ENCODE peak calls at places on chromosomes 2 and 18, in seven cellular contexts. One of them, this sample, is unnamed.

GRCh38 chr18:57776767-57777166 is 26.3 kb downstream of the ATP8B1 start:
- DNase-seq in A549: no peak
- DNase-seq in AG04450: no peak
- DNase-seq in left lung: no peak
- DNase-seq in heart right ventricle: no peak
- DNase-seq in adrenal gland: no peak
- DNase-seq in AG04449: no peak
- DNase-seq in this sample: no peak

GRCh38 chr2:111691164-111691895 is 192.7 kb downstream of the ANAPC1 start:
- DNase-seq in A549: no peak
- DNase-seq in AG04450: no peak
- DNase-seq in left lung: no peak
- DNase-seq in heart right ventricle: no peak
- DNase-seq in adrenal gland: no peak
- DNase-seq in AG04449: no peak
- DNase-seq in this sample: no peak

GRCh38 chr2:98829586-98830270 is 98.8 kb upstream of the MGAT4A start:
- DNase-seq in A549: no peak
- DNase-seq in AG04450: no peak
- DNase-seq in left lung: no peak
- DNase-seq in heart right ventricle: no peak
- DNase-seq in adrenal gland: no peak
- DNase-seq in AG04449: no peak
- DNase-seq in this sample: no peak

GRCh38 chr2:45332567-45332966 is 278.5 kb downstream of the SRBD1 start:
- DNase-seq in A549: no peak
- DNase-seq in AG04450: no peak
- DNase-seq in left lung: no peak
- DNase-seq in heart right ventricle: no peak
- DNase-seq in adrenal gland: no peak
- DNase-seq in AG04449: no peak
- DNase-seq in this sample: no peak

GRCh38 chr2:71066856-71067255 is 1.6 kb upstream of the NAGK start:
- DNase-seq in A549: no peak
- DNase-seq in AG04450: no peak
- DNase-seq in left lung: no peak
- DNase-seq in heart right ventricle: no peak
- DNase-seq in adrenal gland: no peak
- DNase-seq in AG04449: no peak
- DNase-seq in this sample: no peak

GRCh38 chr2:239881561-239882320 is 143.4 kb downstream of the NDUFA10 start:
- DNase-seq in A549: no peak
- DNase-seq in AG04450: no peak
- DNase-seq in left lung: no peak
- DNase-seq in heart right ventricle: no peak
- DNase-seq in adrenal gland: peak
- DNase-seq in AG04449: no peak
- DNase-seq in this sample: no peak

GRCh38 chr2:237904806-237905599 is 45.6 kb downstream of the RAMP1 start:
- DNase-seq in A549: no peak
- DNase-seq in AG04450: peak
- DNase-seq in left lung: peak
- DNase-seq in heart right ventricle: peak
- DNase-seq in adrenal gland: peak
- DNase-seq in AG04449: peak
- DNase-seq in this sample: no peak

GRCh38 chr2:174442546-174443510 is 44.0 kb downstream of the GPR155 start:
- DNase-seq in A549: peak
- DNase-seq in AG04450: peak
- DNase-seq in left lung: no peak
- DNase-seq in heart right ventricle: no peak
- DNase-seq in adrenal gland: no peak
- DNase-seq in AG04449: peak
- DNase-seq in this sample: no peak

GRCh38 chr2:150938586-150938985 is 323.1 kb downstream of the RBM43 start:
- DNase-seq in A549: no peak
- DNase-seq in AG04450: no peak
- DNase-seq in left lung: no peak
- DNase-seq in heart right ventricle: no peak
- DNase-seq in adrenal gland: no peak
- DNase-seq in AG04449: peak
- DNase-seq in this sample: no peak

GRCh38 chr2:24857741-24858140 is 62.3 kb downstream of the ADCY3 start:
- DNase-seq in A549: no peak
- DNase-seq in AG04450: no peak
- DNase-seq in left lung: no peak
- DNase-seq in heart right ventricle: no peak
- DNase-seq in adrenal gland: no peak
- DNase-seq in AG04449: no peak
- DNase-seq in this sample: no peak

GRCh38 chr18:42131044-42131939 is 176.3 kb downstream of the PIK3C3 start:
- DNase-seq in A549: no peak
- DNase-seq in AG04450: no peak
- DNase-seq in left lung: no peak
- DNase-seq in heart right ventricle: no peak
- DNase-seq in adrenal gland: no peak
- DNase-seq in AG04449: no peak
- DNase-seq in this sample: no peak

GRCh38 chr18:40485318-40485717 is 1469.7 kb upstream of the PIK3C3 start:
- DNase-seq in A549: no peak
- DNase-seq in AG04450: peak
- DNase-seq in left lung: no peak
- DNase-seq in heart right ventricle: no peak
- DNase-seq in adrenal gland: no peak
- DNase-seq in AG04449: peak
- DNase-seq in this sample: no peak

GRCh38 chr2:86337235-86338099 is at the start of gene REEP1:
- DNase-seq in A549: no peak
- DNase-seq in AG04450: no peak
- DNase-seq in left lung: peak
- DNase-seq in heart right ventricle: peak
- DNase-seq in adrenal gland: peak
- DNase-seq in AG04449: no peak
- DNase-seq in this sample: no peak

GRCh38 chr2:213932-214693 is 49.7 kb downstream of the SH3YL1 start:
- DNase-seq in A549: no peak
- DNase-seq in AG04450: no peak
- DNase-seq in left lung: no peak
- DNase-seq in heart right ventricle: peak
- DNase-seq in adrenal gland: peak
- DNase-seq in AG04449: no peak
- DNase-seq in this sample: no peak

GRCh38 chr2:109126501-109126860 is 2.5 kb upstream of the SH3RF3 start:
- DNase-seq in A549: no peak
- DNase-seq in AG04450: peak
- DNase-seq in left lung: no peak
- DNase-seq in heart right ventricle: no peak
- DNase-seq in adrenal gland: peak
- DNase-seq in AG04449: peak
- DNase-seq in this sample: no peak

GRCh38 chr18:48218285-48219022 is 190.7 kb downstream of the ZBTB7C start:
- DNase-seq in A549: no peak
- DNase-seq in AG04450: no peak
- DNase-seq in left lung: no peak
- DNase-seq in heart right ventricle: no peak
- DNase-seq in adrenal gland: no peak
- DNase-seq in AG04449: no peak
- DNase-seq in this sample: no peak

GRCh38 chr18:44716697-44717163 is 36.0 kb downstream of the SETBP1 start:
- DNase-seq in A549: no peak
- DNase-seq in AG04450: no peak
- DNase-seq in left lung: no peak
- DNase-seq in heart right ventricle: no peak
- DNase-seq in adrenal gland: no peak
- DNase-seq in AG04449: no peak
- DNase-seq in this sample: no peak

GRCh38 chr2:197925204-197925603 is 120.8 kb downstream of the PLCL1 start:
- DNase-seq in A549: no peak
- DNase-seq in AG04450: no peak
- DNase-seq in left lung: no peak
- DNase-seq in heart right ventricle: no peak
- DNase-seq in adrenal gland: no peak
- DNase-seq in AG04449: no peak
- DNase-seq in this sample: no peak

GRCh38 chr2:177245010-177245422 is 19.5 kb downstream of the NFE2L2 start:
- DNase-seq in A549: peak
- DNase-seq in AG04450: peak
- DNase-seq in left lung: no peak
- DNase-seq in heart right ventricle: no peak
- DNase-seq in adrenal gland: no peak
- DNase-seq in AG04449: no peak
- DNase-seq in this sample: no peak

GRCh38 chr18:22933958-22934423 is 863 bp downstream of the RBBP8 start:
- DNase-seq in A549: no peak
- DNase-seq in AG04450: no peak
- DNase-seq in left lung: no peak
- DNase-seq in heart right ventricle: no peak
- DNase-seq in adrenal gland: no peak
- DNase-seq in AG04449: no peak
- DNase-seq in this sample: no peak

GRCh38 chr2:54275541-54275940 is 19.5 kb upstream of the TSPYL6 start:
- DNase-seq in A549: no peak
- DNase-seq in AG04450: no peak
- DNase-seq in left lung: no peak
- DNase-seq in heart right ventricle: no peak
- DNase-seq in adrenal gland: no peak
- DNase-seq in AG04449: no peak
- DNase-seq in this sample: no peak

GRCh38 chr2:44120428-44120827 is 48.2 kb upstream of the PPM1B start:
- DNase-seq in A549: no peak
- DNase-seq in AG04450: peak
- DNase-seq in left lung: no peak
- DNase-seq in heart right ventricle: no peak
- DNase-seq in adrenal gland: no peak
- DNase-seq in AG04449: peak
- DNase-seq in this sample: peak

GRCh38 chr2:98884658-98885057 is 51.4 kb downstream of the CRACDL start:
- DNase-seq in A549: no peak
- DNase-seq in AG04450: no peak
- DNase-seq in left lung: no peak
- DNase-seq in heart right ventricle: no peak
- DNase-seq in adrenal gland: no peak
- DNase-seq in AG04449: no peak
- DNase-seq in this sample: no peak

GRCh38 chr18:44700652-44701051 is 20.0 kb downstream of the SETBP1 start:
- DNase-seq in A549: no peak
- DNase-seq in AG04450: no peak
- DNase-seq in left lung: no peak
- DNase-seq in heart right ventricle: no peak
- DNase-seq in adrenal gland: no peak
- DNase-seq in AG04449: no peak
- DNase-seq in this sample: no peak

GRCh38 chr2:147331790-147332419 is 512.9 kb upstream of the ACVR2A start:
- DNase-seq in A549: peak
- DNase-seq in AG04450: no peak
- DNase-seq in left lung: no peak
- DNase-seq in heart right ventricle: no peak
- DNase-seq in adrenal gland: no peak
- DNase-seq in AG04449: no peak
- DNase-seq in this sample: no peak

GRCh38 chr2:224083631-224084030 is 44.5 kb upstream of the SERPINE2 start:
- DNase-seq in A549: no peak
- DNase-seq in AG04450: no peak
- DNase-seq in left lung: no peak
- DNase-seq in heart right ventricle: no peak
- DNase-seq in adrenal gland: no peak
- DNase-seq in AG04449: no peak
- DNase-seq in this sample: no peak

GRCh38 chr2:224086226-224086911 is 47.3 kb upstream of the SERPINE2 start:
- DNase-seq in A549: peak
- DNase-seq in AG04450: no peak
- DNase-seq in left lung: no peak
- DNase-seq in heart right ventricle: no peak
- DNase-seq in adrenal gland: no peak
- DNase-seq in AG04449: peak
- DNase-seq in this sample: no peak

GRCh38 chr2:224085246-224085645 is 46.2 kb upstream of the SERPINE2 start:
- DNase-seq in A549: peak
- DNase-seq in AG04450: no peak
- DNase-seq in left lung: no peak
- DNase-seq in heart right ventricle: no peak
- DNase-seq in adrenal gland: no peak
- DNase-seq in AG04449: no peak
- DNase-seq in this sample: no peak

GRCh38 chr2:224084266-224084892 is 45.3 kb upstream of the SERPINE2 start:
- DNase-seq in A549: peak
- DNase-seq in AG04450: no peak
- DNase-seq in left lung: no peak
- DNase-seq in heart right ventricle: no peak
- DNase-seq in adrenal gland: no peak
- DNase-seq in AG04449: no peak
- DNase-seq in this sample: no peak

GRCh38 chr2:224085811-224086210 is 46.7 kb upstream of the SERPINE2 start:
- DNase-seq in A549: no peak
- DNase-seq in AG04450: no peak
- DNase-seq in left lung: no peak
- DNase-seq in heart right ventricle: no peak
- DNase-seq in adrenal gland: no peak
- DNase-seq in AG04449: no peak
- DNase-seq in this sample: no peak
- TF ChIP-seq CTCF in A549: no peak
- TF ChIP-seq CTCF in AG04450: no peak
- TF ChIP-seq CTCF in left lung: no peak
- TF ChIP-seq CTCF in heart right ventricle: no peak
- TF ChIP-seq CTCF in adrenal gland: no peak
- TF ChIP-seq CTCF in AG04449: no peak
- TF ChIP-seq CTCF in this sample: no peak

GRCh38 chr2:79530443-79530842 is 17.6 kb downstream of the CTNNA2 start:
- DNase-seq in A549: peak
- DNase-seq in AG04450: no peak
- DNase-seq in left lung: no peak
- DNase-seq in heart right ventricle: no peak
- DNase-seq in adrenal gland: no peak
- DNase-seq in AG04449: no peak
- DNase-seq in this sample: no peak
- TF ChIP-seq CTCF in A549: peak
- TF ChIP-seq CTCF in AG04450: no peak
- TF ChIP-seq CTCF in left lung: no peak
- TF ChIP-seq CTCF in heart right ventricle: no peak
- TF ChIP-seq CTCF in adrenal gland: no peak
- TF ChIP-seq CTCF in AG04449: no peak
- TF ChIP-seq CTCF in this sample: no peak

GRCh38 chr18:67864677-67865340 is 348.3 kb upstream of the DSEL start:
- DNase-seq in A549: no peak
- DNase-seq in AG04450: no peak
- DNase-seq in left lung: no peak
- DNase-seq in heart right ventricle: no peak
- DNase-seq in adrenal gland: no peak
- DNase-seq in AG04449: peak
- DNase-seq in this sample: no peak
- TF ChIP-seq CTCF in A549: no peak
- TF ChIP-seq CTCF in AG04450: no peak
- TF ChIP-seq CTCF in left lung: no peak
- TF ChIP-seq CTCF in heart right ventricle: no peak
- TF ChIP-seq CTCF in adrenal gland: no peak
- TF ChIP-seq CTCF in AG04449: peak
- TF ChIP-seq CTCF in this sample: no peak

DNA sequence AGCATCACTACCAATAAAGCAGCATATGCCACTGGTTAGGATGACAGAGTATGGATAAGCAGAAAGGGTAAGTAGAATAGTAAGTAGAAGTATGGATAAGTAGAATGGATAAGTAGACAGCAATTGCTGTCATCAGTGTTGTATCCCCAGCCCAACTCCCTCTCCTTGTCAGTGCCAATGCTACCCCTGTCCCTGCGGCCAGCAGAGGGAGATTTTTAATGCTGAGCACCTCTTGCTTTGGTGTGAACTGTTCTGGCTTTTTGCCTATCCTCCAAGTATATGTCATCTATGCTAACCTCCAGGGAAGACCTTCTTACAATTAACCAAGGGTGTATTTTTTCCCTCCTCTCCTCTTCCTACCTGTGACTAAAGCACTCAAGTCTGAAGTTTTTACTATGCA is 136.7 kb upstream of the SPHKAP start:
- DNase-seq in A549: peak
- DNase-seq in AG04450: no peak
- DNase-seq in left lung: no peak
- DNase-seq in heart right ventricle: peak
- DNase-seq in adrenal gland: peak
- DNase-seq in AG04449: no peak
- DNase-seq in this sample: no peak
- TF ChIP-seq CTCF in A549: peak
- TF ChIP-seq CTCF in AG04450: peak
- TF ChIP-seq CTCF in left lung: no peak
- TF ChIP-seq CTCF in heart right ventricle: no peak
- TF ChIP-seq CTCF in adrenal gland: peak
- TF ChIP-seq CTCF in AG04449: peak
- TF ChIP-seq CTCF in this sample: no peak

This sample was measured in CD14-positive monocyte.